ENCODE peak calls at places on chromosomes 2 and 18, in nine cellular contexts. One of them, this sample, is unnamed. For H3K4me1 and H3K27me3, the result is how much of the 10 kb centered on the place peaks cover.

GRCh38 chr2:40666438-40666837 is 214.5 kb upstream of the SLC8A1 start:
- DNase-seq in mesendoderm: no peak
- DNase-seq in aorta: no peak
- DNase-seq in H1: no peak
- DNase-seq in left ventricle myocardium inferior: no peak
- DNase-seq in fibroblast of lung: no peak
- DNase-seq in ovary: no peak
- DNase-seq in CD8-positive, alpha-beta T cell: no peak
- DNase-seq in adrenal gland: no peak
- DNase-seq in this sample: no peak

GRCh38 chr18:63258749-63259580 is 60.6 kb downstream of the BCL2 start:
- DNase-seq in mesendoderm: no peak
- DNase-seq in aorta: no peak
- DNase-seq in H1: no peak
- DNase-seq in left ventricle myocardium inferior: no peak
- DNase-seq in fibroblast of lung: no peak
- DNase-seq in ovary: no peak
- DNase-seq in CD8-positive, alpha-beta T cell: no peak
- DNase-seq in adrenal gland: no peak
- DNase-seq in this sample: no peak

GRCh38 chr18:23201741-23202140 is 66.5 kb downstream of the CABLES1 start:
- DNase-seq in mesendoderm: no peak
- DNase-seq in aorta: no peak
- DNase-seq in H1: no peak
- DNase-seq in left ventricle myocardium inferior: no peak
- DNase-seq in fibroblast of lung: no peak
- DNase-seq in ovary: no peak
- DNase-seq in CD8-positive, alpha-beta T cell: no peak
- DNase-seq in adrenal gland: no peak
- DNase-seq in this sample: no peak

GRCh38 chr2:133953524-133953923 is 300.3 kb upstream of the MGAT5 start:
- DNase-seq in mesendoderm: no peak
- DNase-seq in aorta: no peak
- DNase-seq in H1: no peak
- DNase-seq in left ventricle myocardium inferior: no peak
- DNase-seq in fibroblast of lung: no peak
- DNase-seq in ovary: no peak
- DNase-seq in CD8-positive, alpha-beta T cell: no peak
- DNase-seq in adrenal gland: no peak
- DNase-seq in this sample: no peak

GRCh38 chr2:234495801-234496441 is 960 bp downstream of the ARL4C start:
- DNase-seq in mesendoderm: peak
- DNase-seq in aorta: peak
- DNase-seq in H1: peak
- DNase-seq in left ventricle myocardium inferior: peak
- DNase-seq in fibroblast of lung: peak
- DNase-seq in ovary: no peak
- DNase-seq in CD8-positive, alpha-beta T cell: no peak
- DNase-seq in adrenal gland: peak
- DNase-seq in this sample: peak

GRCh38 chr2:237061356-237061755 is 24.3 kb upstream of the COPS8 start:
- DNase-seq in mesendoderm: no peak
- DNase-seq in aorta: no peak
- DNase-seq in H1: no peak
- DNase-seq in left ventricle myocardium inferior: no peak
- DNase-seq in fibroblast of lung: no peak
- DNase-seq in ovary: no peak
- DNase-seq in CD8-positive, alpha-beta T cell: no peak
- DNase-seq in adrenal gland: no peak
- DNase-seq in this sample: no peak

GRCh38 chr2:165055081-165055879 is 100.0 kb upstream of the SLC38A11 start:
- DNase-seq in mesendoderm: peak
- DNase-seq in aorta: no peak
- DNase-seq in H1: no peak
- DNase-seq in left ventricle myocardium inferior: no peak
- DNase-seq in fibroblast of lung: no peak
- DNase-seq in ovary: no peak
- DNase-seq in CD8-positive, alpha-beta T cell: no peak
- DNase-seq in adrenal gland: peak
- DNase-seq in this sample: no peak

GRCh38 chr2:16244966-16245320 is 304.6 kb downstream of the MYCN start:
- DNase-seq in mesendoderm: no peak
- DNase-seq in aorta: no peak
- DNase-seq in H1: peak
- DNase-seq in left ventricle myocardium inferior: no peak
- DNase-seq in fibroblast of lung: no peak
- DNase-seq in ovary: no peak
- DNase-seq in CD8-positive, alpha-beta T cell: no peak
- DNase-seq in adrenal gland: no peak
- DNase-seq in this sample: peak

GRCh38 chr2:232139786-232140562 is 178.5 kb downstream of the DIS3L2 start:
- DNase-seq in mesendoderm: no peak
- DNase-seq in aorta: no peak
- DNase-seq in H1: no peak
- DNase-seq in left ventricle myocardium inferior: no peak
- DNase-seq in fibroblast of lung: no peak
- DNase-seq in ovary: no peak
- DNase-seq in CD8-positive, alpha-beta T cell: no peak
- DNase-seq in adrenal gland: no peak
- DNase-seq in this sample: no peak

GRCh38 chr2:159639071-159639470 is 22.7 kb upstream of the BAZ2B start:
- DNase-seq in mesendoderm: no peak
- DNase-seq in aorta: no peak
- DNase-seq in H1: no peak
- DNase-seq in left ventricle myocardium inferior: no peak
- DNase-seq in fibroblast of lung: no peak
- DNase-seq in ovary: no peak
- DNase-seq in CD8-positive, alpha-beta T cell: no peak
- DNase-seq in adrenal gland: no peak
- DNase-seq in this sample: no peak

GRCh38 chr2:205930209-205930608 is 155.8 kb downstream of the INO80D start:
- DNase-seq in mesendoderm: peak
- DNase-seq in aorta: no peak
- DNase-seq in H1: no peak
- DNase-seq in left ventricle myocardium inferior: no peak
- DNase-seq in fibroblast of lung: peak
- DNase-seq in ovary: no peak
- DNase-seq in CD8-positive, alpha-beta T cell: no peak
- DNase-seq in adrenal gland: peak
- DNase-seq in this sample: no peak

GRCh38 chr2:46847185-46847710 is 68.4 kb downstream of the MCFD2 start:
- DNase-seq in mesendoderm: no peak
- DNase-seq in aorta: peak
- DNase-seq in H1: no peak
- DNase-seq in left ventricle myocardium inferior: peak
- DNase-seq in fibroblast of lung: peak
- DNase-seq in ovary: peak
- DNase-seq in CD8-positive, alpha-beta T cell: no peak
- DNase-seq in adrenal gland: peak
- DNase-seq in this sample: peak

GRCh38 chr2:181240844-181241243 is 216.3 kb upstream of the ITGA4 start:
- DNase-seq in mesendoderm: no peak
- DNase-seq in aorta: no peak
- DNase-seq in H1: no peak
- DNase-seq in left ventricle myocardium inferior: no peak
- DNase-seq in fibroblast of lung: no peak
- DNase-seq in ovary: no peak
- DNase-seq in CD8-positive, alpha-beta T cell: no peak
- DNase-seq in adrenal gland: no peak
- DNase-seq in this sample: no peak

GRCh38 chr2:214604861-214605260 is 194.0 kb downstream of the VWC2L start:
- DNase-seq in mesendoderm: peak
- DNase-seq in aorta: no peak
- DNase-seq in H1: no peak
- DNase-seq in left ventricle myocardium inferior: no peak
- DNase-seq in fibroblast of lung: no peak
- DNase-seq in ovary: no peak
- DNase-seq in CD8-positive, alpha-beta T cell: no peak
- DNase-seq in adrenal gland: no peak
- DNase-seq in this sample: no peak

GRCh38 chr18:55338955-55339662 is 248.9 kb downstream of the TCF4 start:
- DNase-seq in mesendoderm: no peak
- DNase-seq in aorta: no peak
- DNase-seq in H1: no peak
- DNase-seq in left ventricle myocardium inferior: no peak
- DNase-seq in fibroblast of lung: peak
- DNase-seq in ovary: no peak
- DNase-seq in CD8-positive, alpha-beta T cell: no peak
- DNase-seq in adrenal gland: no peak
- DNase-seq in this sample: no peak

GRCh38 chr2:184302506-184302905 is 295.8 kb upstream of the ZNF804A start:
- DNase-seq in mesendoderm: no peak
- DNase-seq in aorta: no peak
- DNase-seq in H1: no peak
- DNase-seq in left ventricle myocardium inferior: no peak
- DNase-seq in fibroblast of lung: peak
- DNase-seq in ovary: no peak
- DNase-seq in CD8-positive, alpha-beta T cell: no peak
- DNase-seq in adrenal gland: no peak
- DNase-seq in this sample: no peak

GRCh38 chr2:12347049-12347448 is 369.7 kb upstream of the TRIB2 start:
- DNase-seq in mesendoderm: no peak
- DNase-seq in aorta: no peak
- DNase-seq in H1: no peak
- DNase-seq in left ventricle myocardium inferior: no peak
- DNase-seq in fibroblast of lung: no peak
- DNase-seq in ovary: no peak
- DNase-seq in CD8-positive, alpha-beta T cell: no peak
- DNase-seq in adrenal gland: no peak
- DNase-seq in this sample: no peak

GRCh38 chr2:96843538-96844268 is at the start of gene ANKRD23:
- DNase-seq in mesendoderm: no peak
- DNase-seq in aorta: no peak
- DNase-seq in H1: no peak
- DNase-seq in left ventricle myocardium inferior: no peak
- DNase-seq in fibroblast of lung: no peak
- DNase-seq in ovary: no peak
- DNase-seq in CD8-positive, alpha-beta T cell: no peak
- DNase-seq in adrenal gland: no peak
- DNase-seq in this sample: no peak

GRCh38 chr18:77147418-77147852 is 14.9 kb upstream of the MBP start:
- DNase-seq in mesendoderm: no peak
- DNase-seq in aorta: peak
- DNase-seq in H1: no peak
- DNase-seq in left ventricle myocardium inferior: no peak
- DNase-seq in fibroblast of lung: no peak
- DNase-seq in ovary: no peak
- DNase-seq in CD8-positive, alpha-beta T cell: no peak
- DNase-seq in adrenal gland: no peak
- DNase-seq in this sample: peak
- H3K4me1 ChIP-seq in mesendoderm: under half
- H3K4me1 ChIP-seq in aorta: under half
- H3K4me1 ChIP-seq in H1: under half
- H3K4me1 ChIP-seq in left ventricle myocardium inferior: under half
- H3K4me1 ChIP-seq in fibroblast of lung: under half
- H3K4me1 ChIP-seq in ovary: under half
- H3K4me1 ChIP-seq in CD8-positive, alpha-beta T cell: under half
- H3K4me1 ChIP-seq in adrenal gland: under half
- H3K4me1 ChIP-seq in this sample: under half

DNA sequence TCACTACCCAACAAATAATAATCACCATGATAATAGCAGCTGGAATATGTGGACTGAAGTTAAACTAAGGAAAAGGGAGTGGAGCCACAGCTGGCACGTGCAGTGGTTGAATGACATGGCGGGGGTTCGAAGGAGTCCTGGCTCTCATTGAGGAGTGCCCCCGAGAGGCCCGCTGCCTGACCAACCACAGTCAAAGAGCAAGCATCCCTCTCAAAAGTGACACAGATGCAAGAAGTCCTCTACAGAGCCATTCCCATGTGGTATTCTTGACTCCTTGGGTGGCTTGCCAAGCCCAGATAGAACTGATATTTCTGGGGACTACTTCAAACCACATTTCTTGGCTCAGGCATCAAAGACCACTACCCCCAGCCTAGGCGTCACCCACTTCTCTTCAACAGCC is 405.1 kb downstream of the TNS1 start:
- DNase-seq in mesendoderm: no peak
- DNase-seq in aorta: no peak
- DNase-seq in H1: no peak
- DNase-seq in left ventricle myocardium inferior: no peak
- DNase-seq in fibroblast of lung: no peak
- DNase-seq in ovary: no peak
- DNase-seq in CD8-positive, alpha-beta T cell: no peak
- DNase-seq in adrenal gland: no peak
- DNase-seq in this sample: no peak
- H3K27me3 ChIP-seq in mesendoderm: under half
- H3K27me3 ChIP-seq in aorta: under half
- H3K27me3 ChIP-seq in H1: under half
- H3K27me3 ChIP-seq in left ventricle myocardium inferior: under half
- H3K27me3 ChIP-seq in fibroblast of lung: under half
- H3K27me3 ChIP-seq in ovary: under half
- H3K27me3 ChIP-seq in CD8-positive, alpha-beta T cell: under half
- H3K27me3 ChIP-seq in adrenal gland: under half
- H3K27me3 ChIP-seq in this sample: under half

GRCh38 chr2:157256621-157257020 is 884 bp upstream of the GALNT5 start:
- DNase-seq in mesendoderm: no peak
- DNase-seq in aorta: no peak
- DNase-seq in H1: no peak
- DNase-seq in left ventricle myocardium inferior: no peak
- DNase-seq in fibroblast of lung: peak
- DNase-seq in ovary: no peak
- DNase-seq in CD8-positive, alpha-beta T cell: no peak
- DNase-seq in adrenal gland: no peak
- DNase-seq in this sample: no peak
- H3K4me1 ChIP-seq in mesendoderm: under half
- H3K4me1 ChIP-seq in aorta: under half
- H3K4me1 ChIP-seq in H1: under half
- H3K4me1 ChIP-seq in left ventricle myocardium inferior: under half
- H3K4me1 ChIP-seq in fibroblast of lung: under half
- H3K4me1 ChIP-seq in ovary: under half
- H3K4me1 ChIP-seq in CD8-positive, alpha-beta T cell: under half
- H3K4me1 ChIP-seq in adrenal gland: under half
- H3K4me1 ChIP-seq in this sample: under half

GRCh38 chr2:120736955-120737801 is 1.5 kb downstream of the GLI2 start:
- DNase-seq in mesendoderm: peak
- DNase-seq in aorta: peak
- DNase-seq in H1: peak
- DNase-seq in left ventricle myocardium inferior: peak
- DNase-seq in fibroblast of lung: peak
- DNase-seq in ovary: peak
- DNase-seq in CD8-positive, alpha-beta T cell: no peak
- DNase-seq in adrenal gland: no peak
- DNase-seq in this sample: peak

GRCh38 chr2:120737802-120738516 is 2.3 kb downstream of the GLI2 start:
- DNase-seq in mesendoderm: peak
- DNase-seq in aorta: no peak
- DNase-seq in H1: peak
- DNase-seq in left ventricle myocardium inferior: no peak
- DNase-seq in fibroblast of lung: no peak
- DNase-seq in ovary: no peak
- DNase-seq in CD8-positive, alpha-beta T cell: no peak
- DNase-seq in adrenal gland: no peak
- DNase-seq in this sample: no peak

GRCh38 chr2:120734930-120735611 is 597 bp upstream of the GLI2 start:
- DNase-seq in mesendoderm: no peak
- DNase-seq in aorta: no peak
- DNase-seq in H1: peak
- DNase-seq in left ventricle myocardium inferior: no peak
- DNase-seq in fibroblast of lung: peak
- DNase-seq in ovary: peak
- DNase-seq in CD8-positive, alpha-beta T cell: no peak
- DNase-seq in adrenal gland: no peak
- DNase-seq in this sample: no peak

GRCh38 chr2:120735750-120736170 is at the start of gene GLI2:
- DNase-seq in mesendoderm: peak
- DNase-seq in aorta: peak
- DNase-seq in H1: peak
- DNase-seq in left ventricle myocardium inferior: peak
- DNase-seq in fibroblast of lung: peak
- DNase-seq in ovary: peak
- DNase-seq in CD8-positive, alpha-beta T cell: no peak
- DNase-seq in adrenal gland: peak
- DNase-seq in this sample: peak

GRCh38 chr2:120736202-120736954 is 710 bp downstream of the GLI2 start:
- DNase-seq in mesendoderm: peak
- DNase-seq in aorta: no peak
- DNase-seq in H1: peak
- DNase-seq in left ventricle myocardium inferior: no peak
- DNase-seq in fibroblast of lung: peak
- DNase-seq in ovary: peak
- DNase-seq in CD8-positive, alpha-beta T cell: no peak
- DNase-seq in adrenal gland: no peak
- DNase-seq in this sample: no peak
- H3K27me3 ChIP-seq in mesendoderm: under half
- H3K27me3 ChIP-seq in aorta: under half
- H3K27me3 ChIP-seq in H1: under half
- H3K27me3 ChIP-seq in left ventricle myocardium inferior: half or more
- H3K27me3 ChIP-seq in fibroblast of lung: under half
- H3K27me3 ChIP-seq in ovary: under half
- H3K27me3 ChIP-seq in CD8-positive, alpha-beta T cell: under half
- H3K27me3 ChIP-seq in adrenal gland: under half
- H3K27me3 ChIP-seq in this sample: under half